ENCODE peak calls at places on chromosomes 2 and 18, in four cellular contexts. Y, E, H and B are unnamed samples.
A peak's percentile ranks its signal among the peaks of the same experiment; 100 is the strongest.

GRCh38 chr2:232138441-232138840 is 176.9 kb downstream of the DIS3L2 start:
- DNase-seq in Y (no peak), E (no peak), H (no peak), B (no peak)

GRCh38 chr2:166792808-166793207 is 95.5 kb upstream of the XIRP2 start:
- DNase-seq in E (no peak), H (no peak), Y (no peak), B (no peak)

GRCh38 chr2:206855585-206856433 is 83.5 kb upstream of the CPO start:
- DNase-seq in H (no peak), Y (no peak), E (no peak), B (no peak)

GRCh38 chr2:3442185-3442584 is 62.7 kb downstream of the TRAPPC12 start:
- DNase-seq in E (no peak), Y (peak; percentile 72), H (no peak), B (no peak)

GRCh38 chr18:22110482-22110924 is 58.9 kb upstream of the GATA6 start:
- DNase-seq in H (peak; percentile 36), E (no peak), Y (no peak), B (no peak)

GRCh38 chr2:168643979-168644378 is 158.5 kb upstream of the NOSTRIN start:
- DNase-seq in H (no peak), E (no peak), Y (peak; percentile 63), B (no peak)

GRCh38 chr2:79874015-79874414 is 361.2 kb downstream of the CTNNA2 start:
- DNase-seq in E (no peak), H (no peak), Y (no peak), B (no peak)

GRCh38 chr2:7792031-7792651 is 874.9 kb downstream of the RNF144A start:
- DNase-seq in E (no peak), H (no peak), Y (no peak), B (no peak)

GRCh38 chr2:122027510-122028217 is 272.2 kb downstream of the TSN start:
- DNase-seq in H (no peak), Y (no peak), E (no peak), B (no peak)

GRCh38 chr18:45589559-45590041 is 25.7 kb upstream of the SLC14A2 start:
- DNase-seq in E (no peak), H (no peak), Y (peak; percentile 91), B (no peak)

GRCh38 chr2:85180322-85181092 is 47.3 kb downstream of the TCF7L1 start:
- DNase-seq in Y (no peak), E (no peak), H (no peak), B (no peak)

GRCh38 chr2:24708537-24709152 is 84.5 kb downstream of the PTRHD1 start:
- DNase-seq in E (no peak), H (no peak), Y (peak; percentile 82), B (no peak)

GRCh38 chr2:33241581-33241980 is 234.9 kb upstream of the RASGRP3 start:
- DNase-seq in H (no peak), E (no peak), Y (no peak), B (no peak)

GRCh38 chr18:14221689-14222088 is 89.5 kb upstream of the ZNF519 start:
- DNase-seq in H (no peak), E (no peak), Y (no peak), B (no peak)

GRCh38 chr2:239819091-239819973 is 205.8 kb downstream of the NDUFA10 start:
- DNase-seq in Y (no peak), H (no peak), E (peak; percentile 2), B (peak; percentile 61)

GRCh38 chr18:6781846-6782245 is 52.3 kb downstream of the ARHGAP28 start:
- DNase-seq in Y (peak; percentile 65), H (no peak), E (no peak), B (no peak)

GRCh38 chr2:241895732-241896641 is 26.5 kb downstream of the RTP5 start:
- DNase-seq in H (peak; percentile 74), E (no peak), Y (peak; percentile 30), B (peak; percentile 67)

GRCh38 chr2:42796427-42797248 is 4.3 kb upstream of the HAAO start:
- DNase-seq in E (no peak), H (no peak), Y (no peak), B (no peak)

GRCh38 chr2:44715671-44716077 is 225.8 kb upstream of the SIX3 start:
- DNase-seq in H (peak; percentile 14), Y (peak; percentile 27), E (no peak), B (no peak)

GRCh38 chr2:134491796-134492441 is 226.9 kb downstream of the TMEM163 start:
- DNase-seq in Y (no peak), E (no peak), H (no peak), B (peak; percentile 43)

GRCh38 chr2:214713080-214713830 is 96.2 kb downstream of the BARD1 start:
- DNase-seq in E (no peak), Y (no peak), H (no peak), B (no peak)

GRCh38 chr2:46643493-46643892 is 164.1 kb downstream of the TMEM247 start:
- DNase-seq in Y (no peak), E (no peak), H (no peak), B (no peak)

GRCh38 chr18:24935008-24935407 is 417.0 kb downstream of the ZNF521 start:
- DNase-seq in H (no peak), E (no peak), Y (no peak), B (no peak)

GRCh38 chr2:96860065-96861029 is 2.5 kb upstream of the ANKRD39 start:
- DNase-seq in E (no peak), Y (no peak), H (no peak), B (no peak)

GRCh38 chr2:29166237-29166630 is 51.0 kb downstream of the CLIP4 start:
- DNase-seq in Y (peak; percentile 15), H (no peak), E (no peak), B (no peak)

GRCh38 chr18:26575865-26576217 is 27.5 kb upstream of the KCTD1 start:
- DNase-seq in Y (no peak), H (no peak), E (no peak), B (no peak)

GRCh38 chr2:38610851-38611801 is 8.4 kb upstream of the HNRNPLL start:
- DNase-seq in Y (peak; percentile 77), H (no peak), E (no peak), B (no peak)

GRCh38 chr2:200784215-200784614 is 27.5 kb upstream of the BZW1 start:
- DNase-seq in Y (no peak), H (no peak), E (no peak), B (no peak)

GRCh38 chr18:47263828-47264314 is 12.4 kb upstream of the SKOR2 start:
- DNase-seq in H (peak; percentile 48), E (no peak), Y (no peak), B (no peak)

GRCh38 chr18:47262397-47263196 is 11.1 kb upstream of the SKOR2 start:
- DNase-seq in Y (no peak), H (no peak), E (no peak), B (no peak)

GRCh38 chr18:47261902-47262301 is 10.4 kb upstream of the SKOR2 start:
- DNase-seq in H (no peak), Y (no peak), E (no peak), B (no peak)

GRCh38 chr18:47265197-47265596 is 13.7 kb upstream of the SKOR2 start:
- DNase-seq in E (no peak), Y (peak; percentile 1), H (no peak), B (no peak)

GRCh38 chr18:47263197-47263827 is 11.9 kb upstream of the SKOR2 start:
- DNase-seq in Y (no peak), E (no peak), H (peak; percentile 75), B (no peak)
- TF ChIP-seq CTCF in Y (no peak), E (peak; percentile 53), H (peak; percentile 48), B (peak; percentile 61)

GRCh38 chr18:38198956-38199355 is 633.4 kb upstream of the CELF4 start:
- DNase-seq in E (no peak), Y (no peak), H (no peak), B (no peak)
- TF ChIP-seq CTCF in E (no peak), Y (no peak), H (no peak), B (no peak)

DNA sequence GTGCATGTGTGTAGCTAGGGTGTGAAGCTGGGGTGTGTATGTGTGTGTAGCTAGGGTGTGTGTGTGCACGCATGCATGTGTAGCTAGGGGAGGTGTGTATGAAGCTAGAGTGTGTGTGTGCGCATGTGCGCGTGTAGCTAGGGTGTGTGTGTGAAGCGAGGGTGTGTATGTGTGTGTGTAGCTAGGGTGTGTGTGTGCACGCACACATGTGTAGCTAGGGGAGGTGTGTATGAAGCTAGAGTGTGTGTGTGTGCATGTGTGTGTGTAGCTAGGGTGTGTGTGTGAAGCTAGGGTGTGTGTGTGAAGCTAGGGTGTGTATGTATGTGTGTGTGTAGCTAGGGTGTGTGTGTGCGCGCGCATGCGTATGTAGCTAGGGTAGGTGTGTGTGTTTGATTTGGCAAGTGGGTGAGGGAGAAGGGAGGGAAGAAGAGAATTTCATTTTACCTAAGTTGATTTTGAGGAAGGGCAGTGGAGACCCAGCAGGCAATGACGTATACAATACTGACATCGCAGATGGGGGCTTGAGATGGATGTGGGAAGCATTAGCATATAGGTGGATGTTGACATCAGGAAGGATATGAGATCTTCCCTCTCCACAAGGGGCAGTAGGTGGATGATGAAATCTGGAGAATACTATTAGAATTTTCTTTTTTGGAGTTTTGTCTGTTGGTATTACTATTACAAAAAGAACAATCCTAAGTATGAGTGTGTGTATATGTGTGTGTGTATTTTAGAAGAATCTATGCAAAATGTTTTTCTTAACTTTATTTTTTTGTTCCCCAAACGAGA is 70.7 kb downstream of the PRELID3A start:
- DNase-seq in Y (no peak), E (no peak), H (no peak), B (no peak)
- TF ChIP-seq CTCF in Y (peak; percentile 18), E (peak; percentile 10), H (no peak), B (peak; percentile 37)

GRCh38 chr18:69819460-69819859 is 128.2 kb downstream of the CD226 start:
- DNase-seq in H (no peak), E (no peak), Y (no peak), B (no peak)

GRCh38 chr18:69814861-69815385 is 132.8 kb downstream of the CD226 start:
- DNase-seq in E (no peak), Y (no peak), H (no peak), B (no peak)

GRCh38 chr18:69817335-69817935 is 130.2 kb downstream of the CD226 start:
- DNase-seq in E (no peak), Y (peak; percentile 98), H (no peak), B (no peak)

GRCh38 chr18:69820538-69820937 is 127.1 kb downstream of the CD226 start:
- DNase-seq in H (no peak), Y (no peak), E (no peak), B (no peak)
- TF ChIP-seq CTCF in H (no peak), Y (no peak), E (no peak), B (no peak)

DNA sequence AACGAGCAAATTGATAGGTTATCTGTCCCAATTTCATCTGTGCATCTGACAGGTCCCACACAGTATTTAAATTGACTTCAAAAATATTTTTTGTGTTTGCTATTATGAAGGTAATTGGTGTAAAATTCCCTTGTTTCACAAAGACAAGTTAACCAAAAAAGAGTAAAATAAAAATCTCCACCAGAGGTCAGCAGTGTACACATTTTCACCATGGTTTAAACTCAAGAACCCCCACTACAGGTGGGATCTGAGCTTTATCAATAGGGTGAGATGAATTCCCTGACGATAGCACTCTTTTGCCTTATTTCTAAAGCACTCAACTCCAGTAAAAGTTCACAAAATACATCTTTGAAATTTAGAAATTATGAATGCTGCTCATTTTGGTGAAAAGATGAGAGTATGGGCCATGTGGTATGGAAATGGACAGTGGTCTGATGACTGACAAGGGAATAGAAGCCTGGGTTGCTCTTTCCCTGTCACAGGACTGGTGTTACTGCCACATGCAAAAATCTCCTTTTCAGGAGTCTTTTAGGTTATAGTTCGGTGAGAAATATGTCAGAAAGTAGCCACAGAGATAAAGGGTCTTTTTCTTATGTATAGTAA is 68.0 kb downstream of the SERPINB8 start:
- DNase-seq in Y (peak; percentile 11), E (no peak), H (no peak), B (no peak)
- TF ChIP-seq CTCF in Y (peak; percentile 48), E (peak; percentile 81), H (peak; percentile 86), B (peak; percentile 85)

GRCh38 chr2:65070172-65070830 is 14.1 kb downstream of the CEP68 start:
- DNase-seq in E (no peak), H (no peak), Y (peak; percentile 80), B (no peak)
- TF ChIP-seq CTCF in E (no peak), H (no peak), Y (peak; percentile 33), B (no peak)

GRCh38 chr2:109516445-109517117 is 97.2 kb downstream of the SEPTIN10 start:
- DNase-seq in E (peak; percentile 63), H (peak; percentile 90), Y (peak; percentile 23), B (no peak)
- TF ChIP-seq CTCF in E (peak; percentile 89), H (peak; percentile 76), Y (peak; percentile 66), B (peak; percentile 87)